ENCODE peak calls at places on chromosome 11, in ten cellular contexts. T, F, X, L, W, Q, H, J, A and D are unnamed samples.

GRCh38 chr11:128324531-128325141 is 262.7 kb downstream of the ETS1 start:
- DNase-seq in J (peak; percentile 84), H (no peak), F (no peak), X (no peak), W (no peak), T (no peak), A (no peak), Q (no peak), L (no peak), D (no peak)

GRCh38 chr11:63553759-63554158 is 9.4 kb downstream of the PLAAT2 start:
- DNase-seq in A (peak; percentile 58), T (peak; percentile 17), X (no peak), Q (no peak), F (no peak), W (no peak), J (peak; percentile 41), L (no peak), H (no peak), D (no peak)

GRCh38 chr11:106695506-106695905 is 322.8 kb downstream of the GUCY1A2 start:
- DNase-seq in H (peak; percentile 62), A (no peak), L (no peak), J (no peak), T (peak; percentile 64), Q (peak; percentile 2), X (no peak), W (no peak), F (no peak), D (no peak)

GRCh38 chr11:126585388-126586302 is 230.2 kb downstream of the ST3GAL4 start:
- DNase-seq in L (peak; percentile 82), W (peak; percentile 92), X (peak; percentile 51), A (no peak), J (no peak), T (peak; percentile 96), Q (peak; percentile 93), H (peak; percentile 83), F (no peak), D (no peak)

GRCh38 chr11:86548278-86548917 is 124.0 kb downstream of the ME3 start:
- DNase-seq in T (peak; percentile 41), W (no peak), J (no peak), H (no peak), F (no peak), L (peak; percentile 45), X (no peak), A (no peak), Q (peak; percentile 53), D (no peak)

GRCh38 chr11:96554236-96554635 is 164.4 kb downstream of the JRKL start:
- DNase-seq in W (no peak), A (no peak), X (no peak), Q (no peak), T (no peak), L (no peak), J (no peak), F (no peak), H (no peak), D (no peak)

GRCh38 chr11:44219830-44220778 is 89.8 kb downstream of the ALX4 start:
- DNase-seq in F (no peak), L (no peak), H (no peak), Q (no peak), W (no peak), A (no peak), J (no peak), X (no peak), T (peak; percentile 19), D (no peak)

GRCh38 chr11:95337972-95338429 is 107.0 kb upstream of the SESN3 start:
- DNase-seq in W (no peak), J (no peak), A (no peak), Q (no peak), X (no peak), H (no peak), F (no peak), L (no peak), T (no peak), D (no peak)

GRCh38 chr11:126548576-126549272 is 193.2 kb downstream of the ST3GAL4 start:
- DNase-seq in X (no peak), A (no peak), H (no peak), T (no peak), F (no peak), L (no peak), W (no peak), Q (no peak), J (no peak), D (no peak)